ENCODE peak calls at places on chromosomes 6 and 20, in nine cellular contexts. O is NCI-H1436, C is NCI-H446, Q is mesendoderm, M is NCI-H187 treated with DMSO at 0.1 percent for 48 hours, A is germinal center, R is ureter, Y is K562, X is LNCaP clone FGC. Z is an unnamed sample.

GRCh38 chr6:51986864-51987263 is 100.5 kb downstream of the PKHD1 start:
- DNase-seq in O (no peak), C (no peak), Q (no peak), M (no peak), A (no peak), R (no peak), Y (no peak), X (no peak), Z (no peak)

GRCh38 chr6:81752084-81752968 is at the start of gene TENT5A:
- DNase-seq in O (peak; percentile 71), C (peak; percentile 78), Q (peak; percentile 95), M (peak; percentile 32), A (peak; percentile 77), R (peak; percentile 94), Y (peak; percentile 87), X (no peak), Z (peak; percentile 95)

GRCh38 chr6:17656092-17656491 is 50.6 kb downstream of the NUP153 start:
- DNase-seq in O (no peak), C (peak; percentile 28), Q (no peak), M (no peak), A (no peak), R (no peak), Y (peak; percentile 39), X (no peak), Z (no peak)

GRCh38 chr6:142975272-142975805 is 30.4 kb upstream of the HIVEP2 start:
- DNase-seq in O (no peak), C (no peak), Q (no peak), M (no peak), A (no peak), R (no peak), Y (no peak), X (no peak), Z (no peak)

GRCh38 chr20:33059741-33060390 is 6.2 kb downstream of the BPIFB3 start:
- DNase-seq in O (no peak), C (no peak), Q (no peak), M (no peak), A (no peak), R (no peak), Y (no peak), X (no peak), Z (no peak)

GRCh38 chr20:62624325-62624690 is 18.0 kb upstream of the SLCO4A1 start:
- DNase-seq in O (peak; percentile 17), C (no peak), Q (no peak), M (no peak), A (peak; percentile 89), R (no peak), Y (no peak), X (no peak), Z (no peak)

GRCh38 chr6:15879372-15880261 is 216.8 kb upstream of the DTNBP1 start:
- DNase-seq in O (no peak), C (peak; percentile 34), Q (no peak), M (no peak), A (peak; percentile 43), R (peak; percentile 70), Y (peak; percentile 71), X (no peak), Z (peak; percentile 79)

GRCh38 chr20:63002511-63002910 is 4.3 kb downstream of the BHLHE23 start:
- DNase-seq in O (no peak), C (no peak), Q (no peak), M (no peak), A (no peak), R (no peak), Y (no peak), X (no peak), Z (no peak)

GRCh38 chr20:63863798-63864544 is 1.1 kb upstream of the TPD52L2 start:
- DNase-seq in O (peak; percentile 66), C (peak; percentile 83), Q (peak; percentile 83), M (peak; percentile 18), A (peak; percentile 92), R (peak; percentile 90), Y (peak; percentile 89), X (peak; percentile 65), Z (peak; percentile 94)

GRCh38 chr6:135592276-135592675 is 94.7 kb upstream of the AHI1 start:
- DNase-seq in O (no peak), C (no peak), Q (no peak), M (no peak), A (no peak), R (no peak), Y (no peak), X (no peak), Z (no peak)

GRCh38 chr6:26215200-26216014 is 128.2 kb downstream of the HFE start:
- DNase-seq in O (no peak), C (no peak), Q (peak; percentile 81), M (no peak), A (no peak), R (no peak), Y (no peak), X (no peak), Z (no peak)

GRCh38 chr20:63089051-63089907 is 82.5 kb upstream of the BHLHE23 start:
- DNase-seq in O (no peak), C (no peak), Q (no peak), M (no peak), A (no peak), R (peak; percentile 20), Y (no peak), X (no peak), Z (no peak)

GRCh38 chr20:51624157-51624731 is 81.7 kb upstream of the NFATC2 start:
- DNase-seq in O (peak; percentile 2), C (peak; percentile 61), Q (peak; percentile 90), M (no peak), A (peak; percentile 81), R (no peak), Y (peak; percentile 84), X (peak; percentile 25), Z (no peak)

GRCh38 chr20:9493818-9494217 is 20.6 kb upstream of the LAMP5 start:
- DNase-seq in O (no peak), C (peak; percentile 78), Q (no peak), M (no peak), A (no peak), R (no peak), Y (no peak), X (no peak), Z (no peak)